ENCODE peak calls at places on chromosomes 12 and 14, in ten cellular contexts. A is EL; S is lung; W is iPS-NIHi11; F is fibroblast of villous mesenchyme; B is NCI-H1105; G is cardiac muscle cell; L is uterus; X is Calu3; E is stimulated activated CD4-positive, alpha-beta T cell treated with anti-CD3 and anti-CD28 coated beads, Interleukin-2, amount 100 ng/mL, for 48 hours. D is an unnamed sample.
A peak's percentile ranks its signal among the peaks of the same experiment; 100 is the strongest.

GRCh38 chr14:81831128-81831815 is 297.6 kb upstream of the SEL1L start:
- DNase-seq in G (peak; percentile 12), E (no peak), W (no peak), X (no peak), L (no peak), A (no peak), F (no peak), B (no peak), S (no peak), D (no peak)

GRCh38 chr14:35362911-35363374 is 41.6 kb downstream of the NFKBIA start:
- DNase-seq in B (no peak), S (no peak), A (no peak), G (no peak), L (no peak), F (peak; percentile 66), X (no peak), W (no peak), E (no peak), D (no peak)

GRCh38 chr12:76037130-76038105 is 5.8 kb upstream of the PHLDA1 start:
- DNase-seq in X (peak; percentile 52), E (no peak), B (peak; percentile 72), W (peak; percentile 62), G (peak; percentile 78), A (peak; percentile 80), F (peak; percentile 88), L (peak; percentile 45), S (no peak), D (peak; percentile 81)

GRCh38 chr12:46131729-46132128 is 137.1 kb downstream of the SLC38A1 start:
- DNase-seq in L (no peak), X (no peak), E (no peak), W (peak; percentile 31), F (no peak), S (no peak), B (no peak), A (peak; percentile 13), G (peak; percentile 37), D (no peak)

GRCh38 chr14:58864751-58865519 is 227.2 kb downstream of the DACT1 start:
- DNase-seq in S (no peak), F (peak; percentile 99), B (no peak), W (no peak), E (no peak), A (peak; percentile 77), X (no peak), G (no peak), L (no peak), D (peak; percentile 37)

GRCh38 chr14:102760485-102761193 is 16.6 kb upstream of the TRAF3 start:
- DNase-seq in B (no peak), L (no peak), F (no peak), S (no peak), X (no peak), E (no peak), G (no peak), A (no peak), W (peak; percentile 57), D (no peak)

GRCh38 chr14:98501335-98501734 is 770.7 kb downstream of the BCL11B start:
- DNase-seq in E (no peak), G (no peak), A (no peak), L (no peak), X (no peak), F (no peak), W (no peak), S (no peak), B (no peak), D (no peak)

GRCh38 chr14:20820063-20820904 is 17.6 kb upstream of the RNASE1 start:
- DNase-seq in G (no peak), E (no peak), W (peak; percentile 58), L (no peak), F (no peak), B (peak; percentile 9), S (no peak), A (no peak), X (no peak), D (no peak)

GRCh38 chr12:108826115-108826806 is 31.1 kb downstream of the SSH1 start:
- DNase-seq in S (no peak), L (peak; percentile 63), A (peak; percentile 96), F (peak; percentile 96), X (no peak), B (no peak), E (no peak), G (no peak), W (no peak), D (peak; percentile 95)

GRCh38 chr14:20652996-20653975 is 11.8 kb upstream of the OR6S1 start:
- DNase-seq in X (peak; percentile 13), G (peak; percentile 48), W (peak; percentile 53), S (no peak), B (no peak), F (peak; percentile 37), L (no peak), A (peak; percentile 88), E (peak; percentile 67), D (peak; percentile 76)

GRCh38 chr14:96206461-96206860 is 1.8 kb downstream of the BDKRB2 start:
- DNase-seq in E (no peak), F (no peak), X (no peak), W (no peak), G (no peak), S (no peak), A (no peak), L (no peak), B (no peak), D (no peak)

D was measured in fibroblast of gingiva.